ENCODE peak calls at places on chromosomes 7 and 10, in nine cellular contexts. N, S, T, Z, M, K, O, F and E are unnamed samples.

GRCh38 chr10:114623661-114624294 is 34.3 kb downstream of the ABLIM1 start:
- DNase-seq in T (no peak), Z (peak), N (peak), K (peak), S (peak), O (no peak), M (peak), F (no peak), E (no peak)

GRCh38 chr7:1994931-1995330 is 237.8 kb downstream of the MAD1L1 start:
- DNase-seq in M (no peak), T (no peak), O (no peak), S (no peak), K (no peak), F (no peak), N (no peak), Z (no peak), E (no peak)

GRCh38 chr10:34781709-34782108 is 33.4 kb downstream of the PARD3 start:
- DNase-seq in O (no peak), T (no peak), F (no peak), M (no peak), S (no peak), Z (no peak), N (no peak), K (no peak), E (no peak)

GRCh38 chr7:105691029-105691691 is 109.9 kb upstream of the EFCAB10 start:
- DNase-seq in K (peak), T (no peak), S (no peak), Z (no peak), N (no peak), M (peak), F (no peak), O (peak), E (no peak)

GRCh38 chr10:25349520-25349919 is 174.7 kb downstream of the GPR158 start:
- DNase-seq in T (no peak), K (no peak), M (no peak), N (no peak), Z (no peak), F (no peak), O (no peak), S (no peak), E (no peak)

GRCh38 chr7:80563561-80564327 is 51.9 kb upstream of the GNAT3 start:
- DNase-seq in F (no peak), M (no peak), O (no peak), Z (peak), N (no peak), K (no peak), T (no peak), S (peak), E (no peak)

GRCh38 chr7:26451997-26452396 is 160.3 kb downstream of the SNX10 start:
- DNase-seq in S (no peak), O (no peak), M (no peak), T (no peak), N (no peak), F (no peak), K (no peak), Z (peak), E (no peak)

GRCh38 chr10:29146736-29147135 is 142.1 kb upstream of the LYZL1 start:
- DNase-seq in M (no peak), K (no peak), Z (no peak), S (no peak), O (no peak), F (no peak), T (no peak), N (no peak), E (no peak)

GRCh38 chr7:30380294-30380693 is 95.9 kb downstream of the ZNRF2 start:
- DNase-seq in K (no peak), T (no peak), S (no peak), F (no peak), O (no peak), N (no peak), Z (no peak), M (no peak), E (no peak)

GRCh38 chr7:122770943-122771342 is 68.2 kb upstream of the RNF148 start:
- DNase-seq in K (no peak), O (no peak), N (no peak), M (no peak), F (no peak), T (no peak), Z (no peak), S (no peak), E (no peak)

GRCh38 chr10:130048081-130048480 is 62.5 kb downstream of the C10orf143 start:
- DNase-seq in O (no peak), F (no peak), N (no peak), Z (no peak), M (no peak), T (no peak), S (no peak), K (no peak), E (peak)

DNA sequence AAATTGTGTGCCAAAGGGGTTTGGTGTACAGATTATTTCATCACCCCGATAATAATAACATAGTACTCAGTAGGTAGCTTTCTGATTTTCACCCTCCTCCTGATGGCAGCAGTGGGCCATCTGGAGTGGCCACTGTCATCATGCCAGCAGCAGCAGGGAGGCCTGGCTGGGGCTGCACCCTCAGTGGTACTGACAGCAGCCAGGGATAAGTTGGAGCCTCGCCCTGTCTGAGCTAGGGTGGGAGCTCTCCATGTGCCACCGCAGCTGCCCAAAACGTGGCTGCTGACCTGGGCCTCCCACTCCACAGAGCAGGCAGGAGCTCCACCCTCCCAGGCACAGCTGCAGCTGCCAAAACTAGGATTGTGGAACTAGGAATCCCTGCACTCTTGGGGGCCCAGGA is 700.8 kb upstream of the KCND2 start:
- DNase-seq in M (no peak), K (no peak), Z (no peak), N (no peak), S (no peak), F (no peak), T (no peak), O (no peak), E (no peak)
- TF ChIP-seq CTCF in M (no peak), K (no peak), Z (no peak), N (no peak), S (no peak), F (no peak), T (no peak), O (no peak), E (no peak)

DNA sequence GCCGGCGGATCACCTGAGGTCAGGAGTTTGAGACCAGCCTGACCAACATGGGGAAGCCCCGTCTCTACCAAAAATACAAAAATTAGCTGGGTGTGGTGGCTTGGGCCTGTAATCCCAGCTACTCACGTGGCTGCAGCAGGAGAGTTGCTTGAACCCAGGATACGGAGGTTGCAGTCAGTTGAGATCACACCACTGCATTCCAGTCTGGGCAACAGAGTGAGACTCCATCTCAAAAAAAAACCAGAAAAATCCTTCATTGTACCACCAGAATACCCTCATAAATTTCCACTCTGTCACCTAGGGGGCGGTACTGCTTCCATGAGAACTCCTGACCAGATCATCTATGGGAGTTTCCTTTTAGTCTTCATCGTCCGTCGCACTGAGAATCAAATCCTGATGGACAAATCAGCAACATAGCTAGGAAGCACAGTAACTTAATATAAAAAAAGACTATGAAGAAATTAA is 225.8 kb upstream of the KLF14 start:
- DNase-seq in T (peak), S (peak), N (peak), O (no peak), Z (peak), F (no peak), M (peak), K (peak), E (no peak)
- TF ChIP-seq CTCF in T (peak), S (peak), N (peak), O (no peak), Z (peak), F (peak), M (peak), K (peak), E (peak)

GRCh38 chr7:150963707-150964559 is 14.2 kb downstream of the KCNH2 start:
- DNase-seq in O (no peak), K (no peak), S (no peak), N (no peak), F (no peak), T (no peak), Z (no peak), M (no peak), E (no peak)

GRCh38 chr7:150965273-150965830 is 12.8 kb downstream of the KCNH2 start:
- DNase-seq in S (no peak), M (no peak), F (no peak), N (no peak), O (no peak), K (no peak), Z (no peak), T (no peak), E (no peak)

GRCh38 chr7:150966002-150966401 is 12.1 kb downstream of the KCNH2 start:
- DNase-seq in T (peak), Z (peak), M (no peak), S (no peak), K (no peak), F (peak), N (no peak), O (no peak), E (no peak)

GRCh38 chr7:150962743-150963399 is 15.2 kb downstream of the KCNH2 start:
- DNase-seq in K (peak), Z (peak), S (no peak), F (peak), M (peak), N (no peak), O (peak), T (peak), E (no peak)

DNA sequence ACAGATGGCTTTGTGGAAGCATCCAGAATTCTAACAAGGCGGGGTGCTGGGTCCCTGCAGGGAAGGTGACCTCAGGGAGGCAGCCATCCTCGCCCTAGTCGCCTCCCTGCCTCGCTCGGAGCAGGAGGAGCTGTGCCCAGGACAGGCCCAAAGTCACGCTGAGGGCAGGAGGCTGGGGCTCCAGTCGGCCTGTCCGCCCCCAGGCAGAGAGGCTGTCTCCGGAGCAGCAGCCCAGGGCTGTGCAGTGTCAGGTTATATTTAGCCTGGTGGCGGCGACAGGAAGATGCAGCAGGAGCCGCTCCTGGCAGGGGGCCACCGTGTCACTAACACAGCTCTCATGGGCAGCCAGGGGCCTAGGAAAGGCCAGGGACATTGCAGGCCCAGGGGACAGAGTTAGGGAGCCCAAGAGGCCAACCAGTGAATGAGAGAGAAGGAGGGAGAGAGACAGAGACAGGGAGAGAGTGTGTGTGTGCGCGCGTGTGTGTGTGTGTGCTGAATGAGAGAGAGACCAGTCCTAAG is 13.5 kb downstream of the KCNH2 start:
- DNase-seq in Z (no peak), N (no peak), K (no peak), F (no peak), M (no peak), S (no peak), T (no peak), O (no peak), E (no peak)
- TF ChIP-seq CTCF in Z (no peak), N (peak), K (no peak), F (peak), M (no peak), S (no peak), T (no peak), O (no peak), E (peak)

GRCh38 chr10:95467162-95467599 is 94.0 kb downstream of the SORBS1 start:
- DNase-seq in M (peak), T (no peak), Z (peak), O (no peak), N (peak), K (peak), F (peak), S (peak), E (peak)
- TF ChIP-seq CTCF in M (no peak), T (no peak), Z (no peak), O (no peak), N (peak), K (no peak), F (no peak), S (peak), E (no peak)

DNA sequence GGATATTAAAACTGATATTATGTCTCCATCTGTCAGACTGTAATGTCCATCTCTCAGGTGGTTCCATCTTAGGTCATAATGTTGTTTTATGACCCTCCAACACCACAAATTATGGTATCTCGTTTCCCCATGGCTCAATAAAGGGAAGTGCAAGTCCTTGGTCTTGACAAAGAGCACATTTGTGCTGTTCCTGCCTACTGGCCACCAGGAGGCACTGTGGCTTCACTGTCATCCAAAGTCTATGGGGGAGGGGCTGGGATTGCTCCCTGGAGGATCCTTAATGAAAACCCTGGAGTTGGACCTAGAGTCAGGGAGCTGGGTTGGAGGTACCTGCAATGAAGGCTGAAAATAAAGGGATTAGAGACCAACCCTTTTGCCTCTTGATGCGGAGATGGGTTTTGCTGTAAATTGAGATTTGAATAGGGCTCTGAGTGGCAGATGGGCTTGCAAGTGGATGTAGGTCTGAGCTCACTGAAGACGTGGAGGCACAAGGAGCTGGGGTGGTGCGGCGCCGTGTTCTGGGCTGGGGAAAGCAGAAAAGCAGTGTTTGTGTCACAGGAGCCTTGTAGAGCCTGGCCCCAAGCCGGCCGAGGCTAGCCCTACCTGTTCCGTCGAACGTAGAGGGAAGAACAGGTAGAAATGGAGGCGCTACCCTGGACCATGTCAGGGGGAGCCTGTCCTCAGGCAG is 180.5 kb upstream of the PRSS58 start:
- DNase-seq in S (no peak), Z (peak), O (no peak), F (peak), T (peak), N (peak), K (peak), M (peak), E (no peak)
- TF ChIP-seq CTCF in S (peak), Z (peak), O (peak), F (peak), T (peak), N (peak), K (peak), M (peak), E (peak)